ENCODE peak calls at places on chromosomes 5 and 9, in six cellular contexts. One of them, this sample, is unnamed.

GRCh38 chr5:18069790-18070189 is 435.5 kb downstream of the TAF11L14 start:
- DNase-seq in OCI-LY7: no peak
- DNase-seq in upper lobe of left lung: no peak
- DNase-seq in WTC11: no peak
- DNase-seq in GM13977: no peak
- DNase-seq in cardiac muscle cell: no peak
- DNase-seq in this sample: no peak

GRCh38 chr5:63128018-63128417 is 549.4 kb downstream of the LRRC70 start:
- DNase-seq in OCI-LY7: no peak
- DNase-seq in upper lobe of left lung: no peak
- DNase-seq in WTC11: no peak
- DNase-seq in GM13977: no peak
- DNase-seq in cardiac muscle cell: no peak
- DNase-seq in this sample: no peak

GRCh38 chr5:65981548-65981947 is 55.2 kb downstream of the ERBIN start:
- DNase-seq in OCI-LY7: no peak
- DNase-seq in upper lobe of left lung: no peak
- DNase-seq in WTC11: no peak
- DNase-seq in GM13977: no peak
- DNase-seq in cardiac muscle cell: no peak
- DNase-seq in this sample: no peak

GRCh38 chr5:56264417-56265025 is 31.4 kb upstream of the ANKRD55 start:
- DNase-seq in OCI-LY7: peak; percentile 52
- DNase-seq in upper lobe of left lung: no peak
- DNase-seq in WTC11: peak; percentile 65
- DNase-seq in GM13977: no peak
- DNase-seq in cardiac muscle cell: peak; percentile 46
- DNase-seq in this sample: peak; percentile 45

GRCh38 chr5:68114641-68115040 is 100.9 kb upstream of the PIK3R1 start:
- DNase-seq in OCI-LY7: no peak
- DNase-seq in upper lobe of left lung: no peak
- DNase-seq in WTC11: no peak
- DNase-seq in GM13977: no peak
- DNase-seq in cardiac muscle cell: no peak
- DNase-seq in this sample: no peak

GRCh38 chr9:110890416-110890815 is 147.9 kb downstream of the LPAR1 start:
- DNase-seq in OCI-LY7: no peak
- DNase-seq in upper lobe of left lung: no peak
- DNase-seq in WTC11: no peak
- DNase-seq in GM13977: no peak
- DNase-seq in cardiac muscle cell: no peak
- DNase-seq in this sample: no peak

GRCh38 chr5:177270653-177271052 is 32.9 kb downstream of the RAB24 start:
- DNase-seq in OCI-LY7: no peak
- DNase-seq in upper lobe of left lung: no peak
- DNase-seq in WTC11: no peak
- DNase-seq in GM13977: no peak
- DNase-seq in cardiac muscle cell: no peak
- DNase-seq in this sample: no peak

GRCh38 chr5:94613583-94613982 is 4.8 kb downstream of the KIAA0825 start:
- DNase-seq in OCI-LY7: peak; percentile 44
- DNase-seq in upper lobe of left lung: no peak
- DNase-seq in WTC11: no peak
- DNase-seq in GM13977: no peak
- DNase-seq in cardiac muscle cell: peak; percentile 49
- DNase-seq in this sample: no peak

GRCh38 chr9:138059196-138059595 is 181.6 kb downstream of the CACNA1B start:
- DNase-seq in OCI-LY7: no peak
- DNase-seq in upper lobe of left lung: no peak
- DNase-seq in WTC11: peak; percentile 3
- DNase-seq in GM13977: no peak
- DNase-seq in cardiac muscle cell: no peak
- DNase-seq in this sample: no peak

GRCh38 chr5:161857358-161857757 is 9.4 kb downstream of the GABRA1 start:
- DNase-seq in OCI-LY7: no peak
- DNase-seq in upper lobe of left lung: no peak
- DNase-seq in WTC11: no peak
- DNase-seq in GM13977: no peak
- DNase-seq in cardiac muscle cell: no peak
- DNase-seq in this sample: no peak

GRCh38 chr9:131799177-131799823 is 59.4 kb upstream of the RAPGEF1 start:
- DNase-seq in OCI-LY7: peak; percentile 46
- DNase-seq in upper lobe of left lung: no peak
- DNase-seq in WTC11: peak; percentile 82
- DNase-seq in GM13977: peak; percentile 69
- DNase-seq in cardiac muscle cell: peak; percentile 91
- DNase-seq in this sample: peak; percentile 96

GRCh38 chr5:161847896-161848510 is at the start of gene GABRA1:
- DNase-seq in OCI-LY7: no peak
- DNase-seq in upper lobe of left lung: peak; percentile 41
- DNase-seq in WTC11: peak; percentile 38
- DNase-seq in GM13977: no peak
- DNase-seq in cardiac muscle cell: peak; percentile 62
- DNase-seq in this sample: peak; percentile 43

GRCh38 chr5:66666778-66667177 is 70.6 kb downstream of the MAST4 start:
- DNase-seq in OCI-LY7: no peak
- DNase-seq in upper lobe of left lung: no peak
- DNase-seq in WTC11: no peak
- DNase-seq in GM13977: no peak
- DNase-seq in cardiac muscle cell: peak; percentile 18
- DNase-seq in this sample: no peak

GRCh38 chr9:97640290-97640689 is 6.7 kb downstream of the NCBP1 start:
- DNase-seq in OCI-LY7: no peak
- DNase-seq in upper lobe of left lung: no peak
- DNase-seq in WTC11: no peak
- DNase-seq in GM13977: no peak
- DNase-seq in cardiac muscle cell: peak; percentile 53
- DNase-seq in this sample: no peak

GRCh38 chr5:151868451-151868850 is 56.2 kb downstream of the GLRA1 start:
- DNase-seq in OCI-LY7: no peak
- DNase-seq in upper lobe of left lung: no peak
- DNase-seq in WTC11: no peak
- DNase-seq in GM13977: no peak
- DNase-seq in cardiac muscle cell: no peak
- DNase-seq in this sample: no peak

GRCh38 chr5:10420926-10421325 is 20.8 kb upstream of the ROPN1L start:
- DNase-seq in OCI-LY7: no peak
- DNase-seq in upper lobe of left lung: no peak
- DNase-seq in WTC11: no peak
- DNase-seq in GM13977: no peak
- DNase-seq in cardiac muscle cell: no peak
- DNase-seq in this sample: no peak

DNA sequence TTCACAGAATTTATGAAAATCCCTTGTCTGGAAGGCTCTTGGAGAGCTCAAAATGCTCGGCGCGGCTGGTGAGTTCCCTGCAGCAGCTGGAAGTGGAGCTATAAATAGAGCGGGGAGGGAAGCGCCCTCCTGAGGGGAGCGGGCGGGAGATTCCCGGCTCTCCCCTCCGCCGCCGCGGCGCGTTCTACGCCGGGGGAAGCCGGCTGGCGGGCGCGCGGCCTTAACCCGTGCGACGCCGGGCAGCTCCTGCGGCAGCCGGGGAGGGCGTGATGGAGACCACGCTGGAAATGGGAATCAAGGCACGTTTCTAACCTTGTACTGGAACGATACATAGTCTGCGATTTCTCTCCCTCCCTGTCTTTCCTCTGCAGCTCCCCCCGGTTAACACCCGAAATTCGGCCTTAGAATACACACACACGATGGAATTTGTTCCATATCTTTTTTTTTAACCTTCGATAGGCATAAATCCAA is 306.5 kb upstream of the KCNN2 start:
- DNase-seq in OCI-LY7: no peak
- DNase-seq in upper lobe of left lung: peak; percentile 86
- DNase-seq in WTC11: peak; percentile 76
- DNase-seq in GM13977: no peak
- DNase-seq in cardiac muscle cell: peak; percentile 95
- DNase-seq in this sample: peak; percentile 76
- TF ChIP-seq CTCF in OCI-LY7: no peak
- TF ChIP-seq CTCF in upper lobe of left lung: no peak
- TF ChIP-seq CTCF in WTC11: no peak
- TF ChIP-seq CTCF in GM13977: no peak
- TF ChIP-seq CTCF in cardiac muscle cell: peak; percentile 9
- TF ChIP-seq CTCF in this sample: no peak

DNA sequence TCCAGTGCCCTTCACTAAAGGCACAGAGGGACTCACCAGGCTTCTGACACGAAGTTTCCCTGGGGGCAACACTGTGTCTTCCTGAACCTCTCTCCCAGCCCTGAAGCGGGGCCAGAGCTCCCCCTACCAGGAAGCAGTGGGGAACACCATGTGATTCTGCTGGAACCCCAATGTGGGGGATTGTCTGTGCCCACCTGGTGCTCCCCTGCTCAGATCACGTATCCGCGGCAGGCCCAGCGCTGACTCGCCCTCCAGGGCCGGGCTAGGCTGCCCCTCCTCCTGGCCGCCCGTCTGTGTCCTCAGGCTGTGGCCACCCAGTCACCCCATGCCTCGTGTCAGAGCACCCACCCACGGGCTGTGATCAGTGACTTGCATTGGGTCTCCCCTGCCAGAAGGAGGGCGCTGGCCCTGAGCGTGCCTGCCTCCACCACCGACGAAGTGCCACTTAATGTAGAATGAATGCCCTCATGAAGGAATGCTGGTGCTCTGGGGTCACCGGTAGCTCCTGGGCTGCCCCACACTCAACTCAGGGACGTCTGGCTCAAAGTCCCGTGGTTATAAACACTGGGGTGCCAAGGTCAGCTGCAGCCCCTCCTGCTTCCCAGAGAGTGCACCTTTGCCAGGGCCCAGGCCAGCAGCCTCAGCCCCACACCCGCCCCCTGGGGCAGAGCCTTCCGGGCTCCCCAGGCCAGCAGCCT is 22.1 kb downstream of the SARDH start:
- DNase-seq in OCI-LY7: peak; percentile 75
- DNase-seq in upper lobe of left lung: peak; percentile 78
- DNase-seq in WTC11: peak; percentile 61
- DNase-seq in GM13977: no peak
- DNase-seq in cardiac muscle cell: peak; percentile 46
- DNase-seq in this sample: peak; percentile 51
- TF ChIP-seq CTCF in OCI-LY7: peak; percentile 94
- TF ChIP-seq CTCF in upper lobe of left lung: no peak
- TF ChIP-seq CTCF in WTC11: peak; percentile 23
- TF ChIP-seq CTCF in GM13977: peak; percentile 48
- TF ChIP-seq CTCF in cardiac muscle cell: peak; percentile 62
- TF ChIP-seq CTCF in this sample: peak; percentile 42

GRCh38 chr9:91954841-91955471 is 4.9 kb upstream of the ROR2 start:
- DNase-seq in OCI-LY7: peak; percentile 40
- DNase-seq in upper lobe of left lung: no peak
- DNase-seq in WTC11: peak; percentile 79
- DNase-seq in GM13977: peak; percentile 48
- DNase-seq in cardiac muscle cell: peak; percentile 72
- DNase-seq in this sample: peak; percentile 72
- TF ChIP-seq CTCF in OCI-LY7: peak; percentile 82
- TF ChIP-seq CTCF in upper lobe of left lung: no peak
- TF ChIP-seq CTCF in WTC11: peak; percentile 57
- TF ChIP-seq CTCF in GM13977: peak; percentile 69
- TF ChIP-seq CTCF in cardiac muscle cell: peak; percentile 88
- TF ChIP-seq CTCF in this sample: peak; percentile 59

DNA sequence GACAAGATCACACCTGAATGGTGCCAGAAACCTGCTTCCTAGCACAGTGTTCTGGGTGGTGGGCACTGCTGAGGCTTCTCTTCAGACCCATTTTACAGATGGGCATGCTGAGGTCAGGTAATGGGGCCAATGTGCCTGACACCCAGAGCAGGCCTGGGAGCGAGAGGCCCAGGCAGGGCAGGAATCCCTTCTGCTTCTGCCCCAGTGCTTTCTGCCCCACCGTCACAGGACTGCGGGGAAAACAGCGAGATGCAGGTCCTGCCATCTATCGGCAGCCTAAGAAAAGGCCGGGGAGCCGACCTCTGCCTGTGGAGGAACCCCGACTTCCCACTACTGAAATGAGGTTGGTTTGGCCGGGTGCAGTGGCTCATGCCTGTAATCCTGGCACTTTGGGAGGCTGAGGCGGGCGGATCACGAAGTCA is 22.8 kb upstream of the RNU6ATAC start:
- DNase-seq in OCI-LY7: no peak
- DNase-seq in upper lobe of left lung: no peak
- DNase-seq in WTC11: no peak
- DNase-seq in GM13977: no peak
- DNase-seq in cardiac muscle cell: no peak
- DNase-seq in this sample: no peak
- TF ChIP-seq CTCF in OCI-LY7: no peak
- TF ChIP-seq CTCF in upper lobe of left lung: no peak
- TF ChIP-seq CTCF in WTC11: no peak
- TF ChIP-seq CTCF in GM13977: no peak
- TF ChIP-seq CTCF in cardiac muscle cell: no peak
- TF ChIP-seq CTCF in this sample: no peak

DNA sequence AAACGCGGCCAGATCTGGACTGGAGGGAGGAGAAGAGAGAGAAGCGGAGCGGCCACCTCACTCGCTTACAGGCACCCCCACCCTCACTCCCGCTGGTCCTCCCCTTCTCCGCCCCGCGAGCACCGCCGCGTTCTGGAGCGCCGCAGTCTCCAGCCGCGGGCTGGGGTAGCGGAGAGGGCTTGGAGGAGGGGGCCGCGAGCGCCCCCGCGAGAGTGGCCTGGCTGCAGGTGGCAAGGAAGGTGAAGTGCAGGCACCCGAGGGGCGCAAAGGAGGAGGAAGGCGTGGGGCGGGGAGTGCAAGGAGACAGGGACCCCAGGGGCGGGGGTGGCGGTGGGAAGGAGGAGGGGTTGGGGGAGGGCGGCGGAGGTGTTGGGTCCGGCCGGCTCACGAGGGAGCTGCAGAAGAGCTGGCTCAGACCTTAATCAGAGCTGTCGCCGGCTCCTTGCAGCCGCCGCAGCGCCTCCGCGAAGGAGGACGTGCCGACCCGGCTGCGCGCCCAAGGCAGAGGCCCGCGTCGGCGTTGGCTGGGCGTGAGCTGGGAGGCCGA is at the start of gene DMRT3:
- DNase-seq in OCI-LY7: no peak
- DNase-seq in upper lobe of left lung: peak; percentile 69
- DNase-seq in WTC11: peak; percentile 79
- DNase-seq in GM13977: peak; percentile 49
- DNase-seq in cardiac muscle cell: peak; percentile 45
- DNase-seq in this sample: peak; percentile 77
- TF ChIP-seq CTCF in OCI-LY7: no peak
- TF ChIP-seq CTCF in upper lobe of left lung: no peak
- TF ChIP-seq CTCF in WTC11: no peak
- TF ChIP-seq CTCF in GM13977: no peak
- TF ChIP-seq CTCF in cardiac muscle cell: no peak
- TF ChIP-seq CTCF in this sample: no peak

DNA sequence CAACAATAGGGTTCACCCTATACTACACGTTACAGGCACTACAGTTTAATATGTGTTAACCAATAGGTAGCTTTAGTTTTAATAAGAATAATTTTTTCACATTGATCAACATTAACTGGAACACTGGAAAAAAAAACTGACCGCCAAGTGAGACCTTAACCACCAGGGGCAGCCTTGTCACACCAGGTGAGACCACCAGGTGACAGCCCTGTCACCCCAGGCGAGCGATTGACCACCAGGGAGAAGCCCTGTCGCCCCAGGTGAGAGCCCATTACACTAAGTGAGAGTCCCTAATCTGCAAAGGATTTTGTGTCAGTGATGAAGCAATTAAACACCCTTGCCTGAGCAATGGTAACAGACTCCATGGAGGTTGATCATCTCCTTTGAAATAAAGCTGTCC is 75.4 kb upstream of the SYK start:
- DNase-seq in OCI-LY7: peak; percentile 58
- DNase-seq in upper lobe of left lung: no peak
- DNase-seq in WTC11: peak; percentile 60
- DNase-seq in GM13977: no peak
- DNase-seq in cardiac muscle cell: peak; percentile 15
- DNase-seq in this sample: no peak
- TF ChIP-seq CTCF in OCI-LY7: peak; percentile 86
- TF ChIP-seq CTCF in upper lobe of left lung: no peak
- TF ChIP-seq CTCF in WTC11: peak; percentile 30
- TF ChIP-seq CTCF in GM13977: peak; percentile 25
- TF ChIP-seq CTCF in cardiac muscle cell: no peak
- TF ChIP-seq CTCF in this sample: peak; percentile 35